ENCODE peak calls at places on chromosomes 4 and X, in five cellular contexts. O is stimulated activated CD8-positive, alpha-beta memory T cell treated with anti-CD3 and anti-CD28 coated beads, Interleukin-7, amount 100 ng/mL, for 24 hours; Y is NCI-H1417; S is cardiac fibroblast; E is epithelial cell of prostate. B is an unnamed sample.

GRCh38 chrX:45806410-45807121 is 605.9 kb upstream of the DIPK2B start:
- DNase-seq in Y (no peak), E (no peak), O (no peak), S (peak; percentile 85), B (no peak)

GRCh38 chrX:2463973-2464676 is 36.7 kb downstream of the DHRSX start:
- DNase-seq in S (peak; percentile 17), O (no peak), Y (no peak), E (no peak), B (no peak)

GRCh38 chrX:131747173-131747572 is 203.3 kb downstream of the OR13H1 start:
- DNase-seq in O (no peak), E (no peak), Y (peak; percentile 99), S (no peak), B (peak; percentile 76)

GRCh38 chrX:115650916-115651315 is 89.9 kb downstream of the PLS3 start:
- DNase-seq in E (no peak), O (no peak), S (peak; percentile 46), Y (peak; percentile 89), B (peak; percentile 48)

GRCh38 chr4:120395746-120396145 is 329.1 kb upstream of the MAD2L1 start:
- DNase-seq in Y (no peak), E (no peak), S (no peak), O (no peak), B (no peak)

GRCh38 chr4:185011408-185011807 is 6.9 kb upstream of the HELT start:
- DNase-seq in E (no peak), Y (peak; percentile 16), O (no peak), S (peak; percentile 46), B (no peak)

GRCh38 chrX:2526390-2526789 is 25.6 kb upstream of the DHRSX start:
- DNase-seq in E (no peak), Y (no peak), O (no peak), S (no peak), B (no peak)

GRCh38 chr4:165522049-165522448 is 143.2 kb downstream of the CPE start:
- DNase-seq in Y (no peak), O (no peak), S (no peak), E (no peak), B (no peak)

GRCh38 chrX:42602136-42602535 is 175.8 kb downstream of the PPP1R2C start:
- DNase-seq in Y (no peak), O (no peak), S (peak; percentile 6), E (no peak), B (no peak)

GRCh38 chr4:62709618-62710252 is 1509.6 kb downstream of the ADGRL3 start:
- DNase-seq in Y (peak; percentile 81), O (no peak), S (peak; percentile 39), E (no peak), B (no peak)

GRCh38 chr4:184511156-184511555 is 36.8 kb upstream of the IRF2 start:
- DNase-seq in Y (no peak), S (no peak), O (no peak), E (no peak), B (no peak)

GRCh38 chr4:8228319-8229250 is 29.5 kb downstream of the SH3TC1 start:
- DNase-seq in Y (peak; percentile 76), E (peak; percentile 74), O (peak; percentile 46), S (peak; percentile 85), B (no peak)

GRCh38 chr4:16001484-16001858 is 38.5 kb upstream of the FGFBP2 start:
- DNase-seq in Y (peak; percentile 78), O (peak; percentile 6), E (peak; percentile 14), S (peak; percentile 80), B (peak; percentile 53)

GRCh38 chrX:19798423-19798822 is 89.0 kb downstream of the SH3KBP1 start:
- DNase-seq in O (no peak), S (no peak), E (no peak), Y (no peak), B (no peak)

GRCh38 chr4:80184791-80185756 is 12.2 kb upstream of the PRDM8 start:
- DNase-seq in S (no peak), E (no peak), Y (peak; percentile 37), O (no peak), B (no peak)

GRCh38 chr4:39565925-39566630 is 38.8 kb upstream of the UGDH start:
- DNase-seq in S (peak; percentile 62), E (peak; percentile 68), Y (no peak), O (no peak), B (no peak)

GRCh38 chr4:30721353-30722091 is 1.4 kb downstream of the PCDH7 start:
- DNase-seq in S (peak; percentile 53), O (no peak), Y (peak; percentile 77), E (no peak), B (no peak)

GRCh38 chr4:142126890-142127497 is 490.6 kb downstream of the IL15 start:
- DNase-seq in Y (peak; percentile 86), E (peak; percentile 18), O (peak; percentile 4), S (peak; percentile 89), B (no peak)

GRCh38 chr4:2260336-2261109 is 1.4 kb downstream of the MXD4 start:
- DNase-seq in S (no peak), E (no peak), O (no peak), Y (no peak), B (no peak)

GRCh38 chr4:41178372-41179085 is 35.8 kb downstream of the APBB2 start:
- DNase-seq in S (peak; percentile 93), E (no peak), Y (peak; percentile 12), O (no peak), B (no peak)

GRCh38 chrX:100358766-100359165 is 51.3 kb downstream of the PCDH19 start:
- DNase-seq in S (no peak), O (no peak), Y (no peak), E (no peak), B (no peak)

GRCh38 chr4:77120888-77121508 is 36.0 kb upstream of the CCNG2 start:
- DNase-seq in O (no peak), E (no peak), S (no peak), Y (no peak), B (no peak)

GRCh38 chrX:56763556-56764152 is 34.6 kb downstream of the NBDY start:
- DNase-seq in S (no peak), O (no peak), E (no peak), Y (no peak), B (no peak)

GRCh38 chr4:110753461-110753860 is 130.6 kb upstream of the PITX2 start:
- DNase-seq in S (peak; percentile 15), O (no peak), Y (no peak), E (no peak), B (no peak)

GRCh38 chr4:6753103-6753560 is 29.4 kb upstream of the KIAA0232 start:
- DNase-seq in S (no peak), E (no peak), O (no peak), Y (no peak), B (no peak)

GRCh38 chrX:25300994-25301393 is 285.2 kb upstream of the ARX start:
- DNase-seq in E (no peak), Y (no peak), S (no peak), O (no peak), B (no peak)

GRCh38 chr4:168265327-168265726 is 53.2 kb downstream of the DDX60 start:
- DNase-seq in Y (no peak), E (no peak), O (no peak), S (no peak), B (no peak)

GRCh38 chrX:107551546-107551945 is 76.8 kb upstream of the PRPS1 start:
- DNase-seq in S (no peak), Y (no peak), E (no peak), O (no peak), B (no peak)

GRCh38 chr4:119788334-119789266 is 160.0 kb upstream of the PDE5A start:
- DNase-seq in S (no peak), E (no peak), O (no peak), Y (no peak), B (no peak)

B was measured in NCI-H2227 treated with DMSO at 0.1 percent for 48 hours.